ENCODE peak calls at places on chromosome 21, in six cellular contexts. One of them, this sample, is unnamed.

GRCh38 chr21:15976807-15977206 is 247.0 kb downstream of the USP25 start:
- DNase-seq in pons: no peak
- DNase-seq in M059J: peak; percentile 16
- DNase-seq in RWPE1: no peak
- DNase-seq in GM13976: no peak
- DNase-seq in activated naive CD8-positive, alpha-beta T cell treated with anti-CD3 and anti-CD28 coated beads, Interleukin-2, amount 10 ng/mL, durations not matched to agents 7 days and 5 days: no peak
- DNase-seq in this sample: no peak

GRCh38 chr21:46089285-46089684 is 8.6 kb upstream of the COL6A2 start:
- DNase-seq in pons: no peak
- DNase-seq in M059J: no peak
- DNase-seq in RWPE1: no peak
- DNase-seq in GM13976: no peak
- DNase-seq in activated naive CD8-positive, alpha-beta T cell treated with anti-CD3 and anti-CD28 coated beads, Interleukin-2, amount 10 ng/mL, durations not matched to agents 7 days and 5 days: no peak
- DNase-seq in this sample: no peak

GRCh38 chr21:14923468-14923867 is 141.3 kb downstream of the NRIP1 start:
- DNase-seq in pons: no peak
- DNase-seq in M059J: peak; percentile 52
- DNase-seq in RWPE1: no peak
- DNase-seq in GM13976: no peak
- DNase-seq in activated naive CD8-positive, alpha-beta T cell treated with anti-CD3 and anti-CD28 coated beads, Interleukin-2, amount 10 ng/mL, durations not matched to agents 7 days and 5 days: no peak
- DNase-seq in this sample: no peak

GRCh38 chr21:44083631-44084291 is 23.4 kb upstream of the PWP2 start:
- DNase-seq in pons: no peak
- DNase-seq in M059J: no peak
- DNase-seq in RWPE1: no peak
- DNase-seq in GM13976: no peak
- DNase-seq in activated naive CD8-positive, alpha-beta T cell treated with anti-CD3 and anti-CD28 coated beads, Interleukin-2, amount 10 ng/mL, durations not matched to agents 7 days and 5 days: peak; percentile 76
- DNase-seq in this sample: no peak

GRCh38 chr21:45485686-45486442 is 56.4 kb downstream of the SLC19A1 start:
- DNase-seq in pons: no peak
- DNase-seq in M059J: no peak
- DNase-seq in RWPE1: no peak
- DNase-seq in GM13976: no peak
- DNase-seq in activated naive CD8-positive, alpha-beta T cell treated with anti-CD3 and anti-CD28 coated beads, Interleukin-2, amount 10 ng/mL, durations not matched to agents 7 days and 5 days: no peak
- DNase-seq in this sample: no peak

GRCh38 chr21:29077651-29078090 is 4.2 kb upstream of the CCT8 start:
- DNase-seq in pons: peak; percentile 51
- DNase-seq in M059J: no peak
- DNase-seq in RWPE1: no peak
- DNase-seq in GM13976: no peak
- DNase-seq in activated naive CD8-positive, alpha-beta T cell treated with anti-CD3 and anti-CD28 coated beads, Interleukin-2, amount 10 ng/mL, durations not matched to agents 7 days and 5 days: no peak
- DNase-seq in this sample: no peak

GRCh38 chr21:27024971-27025370 is 58.1 kb upstream of the ADAMTS5 start:
- DNase-seq in pons: no peak
- DNase-seq in M059J: peak; percentile 27
- DNase-seq in RWPE1: no peak
- DNase-seq in GM13976: no peak
- DNase-seq in activated naive CD8-positive, alpha-beta T cell treated with anti-CD3 and anti-CD28 coated beads, Interleukin-2, amount 10 ng/mL, durations not matched to agents 7 days and 5 days: no peak
- DNase-seq in this sample: no peak

GRCh38 chr21:34351786-34352241 is 12.0 kb upstream of the KCNE2 start:
- DNase-seq in pons: peak; percentile 72
- DNase-seq in M059J: peak; percentile 57
- DNase-seq in RWPE1: no peak
- DNase-seq in GM13976: peak; percentile 68
- DNase-seq in activated naive CD8-positive, alpha-beta T cell treated with anti-CD3 and anti-CD28 coated beads, Interleukin-2, amount 10 ng/mL, durations not matched to agents 7 days and 5 days: no peak
- DNase-seq in this sample: peak; percentile 73

GRCh38 chr21:46048926-46049889 is 48.7 kb upstream of the COL6A2 start:
- DNase-seq in pons: peak; percentile 28
- DNase-seq in M059J: peak; percentile 94
- DNase-seq in RWPE1: peak; percentile 66
- DNase-seq in GM13976: no peak
- DNase-seq in activated naive CD8-positive, alpha-beta T cell treated with anti-CD3 and anti-CD28 coated beads, Interleukin-2, amount 10 ng/mL, durations not matched to agents 7 days and 5 days: no peak
- DNase-seq in this sample: no peak

GRCh38 chr21:42990251-42990650 is 15.9 kb downstream of the PKNOX1 start:
- DNase-seq in pons: no peak
- DNase-seq in M059J: no peak
- DNase-seq in RWPE1: no peak
- DNase-seq in GM13976: no peak
- DNase-seq in activated naive CD8-positive, alpha-beta T cell treated with anti-CD3 and anti-CD28 coated beads, Interleukin-2, amount 10 ng/mL, durations not matched to agents 7 days and 5 days: no peak
- DNase-seq in this sample: no peak

GRCh38 chr21:37257526-37257966 is 9.6 kb downstream of the VPS26C start:
- DNase-seq in pons: no peak
- DNase-seq in M059J: peak; percentile 30
- DNase-seq in RWPE1: peak; percentile 8
- DNase-seq in GM13976: peak; percentile 63
- DNase-seq in activated naive CD8-positive, alpha-beta T cell treated with anti-CD3 and anti-CD28 coated beads, Interleukin-2, amount 10 ng/mL, durations not matched to agents 7 days and 5 days: no peak
- DNase-seq in this sample: no peak